ENCODE peak calls at places on chromosomes 7 and 10, in six cellular contexts. O is IMR-90, P is neuronal stem cell, N is H9, K is H1, I is trophoblast cell. L is an unnamed sample.

GRCh38 chr7:103857435-103857834 is 132.0 kb downstream of the RELN start:
- DNase-seq in O (no peak), P (no peak), N (peak), K (peak), I (no peak), L (no peak)

GRCh38 chr10:122468923-122469781 is 7.8 kb downstream of the HTRA1 start:
- DNase-seq in O (peak), P (no peak), N (no peak), K (no peak), I (peak), L (peak)

GRCh38 chr7:11458736-11459483 is 373.1 kb downstream of the THSD7A start:
- DNase-seq in O (peak), P (no peak), N (no peak), K (no peak), I (no peak), L (peak)

GRCh38 chr10:33005322-33006282 is 47.6 kb upstream of the ITGB1 start:
- DNase-seq in O (peak), P (peak), N (peak), K (peak), I (peak), L (peak)

GRCh38 chr7:7416031-7416968 is 119.4 kb downstream of the COL28A1 start:
- DNase-seq in O (peak), P (no peak), N (no peak), K (no peak), I (peak), L (no peak)

GRCh38 chr10:103548581-103549348 is 55.3 kb downstream of the NEURL1 start:
- DNase-seq in O (no peak), P (no peak), N (peak), K (no peak), I (no peak), L (no peak)

GRCh38 chr7:11492307-11492706 is 339.7 kb downstream of the THSD7A start:
- DNase-seq in O (no peak), P (no peak), N (no peak), K (no peak), I (peak), L (peak)

GRCh38 chr10:117663750-117664149 is 121.2 kb downstream of the EMX2 start:
- DNase-seq in O (peak), P (no peak), N (no peak), K (no peak), I (peak), L (peak)

GRCh38 chr7:156039971-156040677 is 227.9 kb upstream of the SHH start:
- DNase-seq in O (no peak), P (no peak), N (no peak), K (no peak), I (no peak), L (no peak)

GRCh38 chr7:47361746-47362215 is 220.1 kb downstream of the TNS3 start:
- DNase-seq in O (peak), P (no peak), N (no peak), K (no peak), I (peak), L (peak)

GRCh38 chr7:56026538-56026937 is 24.7 kb downstream of the PSPH start:
- DNase-seq in O (no peak), P (no peak), N (no peak), K (no peak), I (no peak), L (no peak)

GRCh38 chr10:22690614-22691431 is 23.6 kb downstream of the PIP4K2A start:
- DNase-seq in O (peak), P (no peak), N (peak), K (no peak), I (peak), L (peak)

GRCh38 chr7:107953924-107954303 is 49.0 kb downstream of the LAMB1 start:
- DNase-seq in O (peak), P (no peak), N (no peak), K (no peak), I (peak), L (peak)

GRCh38 chr7:70533614-70534013 is 598.3 kb upstream of the GALNT17 start:
- DNase-seq in O (no peak), P (no peak), N (no peak), K (no peak), I (no peak), L (no peak)

GRCh38 chr7:72153132-72153512 is 259.0 kb downstream of the CALN1 start:
- DNase-seq in O (no peak), P (no peak), N (no peak), K (no peak), I (no peak), L (no peak)

GRCh38 chr10:116636976-116637375 is 16.2 kb downstream of the PNLIPRP2 start:
- DNase-seq in O (no peak), P (no peak), N (no peak), K (no peak), I (no peak), L (no peak)

GRCh38 chr7:98387544-98388226 is 13.2 kb downstream of the BAIAP2L1 start:
- DNase-seq in O (no peak), P (no peak), N (no peak), K (no peak), I (no peak), L (no peak)

GRCh38 chr7:69622960-69623359 is 24.7 kb downstream of the AUTS2 start:
- DNase-seq in O (no peak), P (no peak), N (no peak), K (no peak), I (no peak), L (no peak)

GRCh38 chr7:25260862-25261454 is 32.7 kb upstream of the NPVF start:
- DNase-seq in O (peak), P (no peak), N (no peak), K (no peak), I (no peak), L (peak)

GRCh38 chr10:59337254-59337653 is 25.1 kb downstream of the FAM13C start:
- DNase-seq in O (peak), P (no peak), N (no peak), K (no peak), I (peak), L (peak)

GRCh38 chr7:115851291-115851690 is 179.3 kb downstream of the TFEC start:
- DNase-seq in O (peak), P (peak), N (no peak), K (no peak), I (peak), L (peak)

GRCh38 chr7:102097601-102098161 is 189.0 kb upstream of the SH2B2 start:
- DNase-seq in O (peak), P (peak), N (no peak), K (peak), I (peak), L (no peak)

GRCh38 chr7:80876894-80877414 is 41.9 kb downstream of the SEMA3C start:
- DNase-seq in O (peak), P (no peak), N (no peak), K (no peak), I (peak), L (peak)

GRCh38 chr7:105521027-105521730 is 892 bp downstream of the PUS7 start:
- DNase-seq in O (peak), P (peak), N (peak), K (peak), I (peak), L (peak)

GRCh38 chr10:128576916-128577670 is 450.9 kb upstream of the MKI67 start:
- DNase-seq in O (no peak), P (no peak), N (no peak), K (no peak), I (peak), L (no peak)
- H3K14ac ChIP-seq in O (no peak), P (no peak), N (no peak), K (no peak), I (peak), L (no peak)

DNA sequence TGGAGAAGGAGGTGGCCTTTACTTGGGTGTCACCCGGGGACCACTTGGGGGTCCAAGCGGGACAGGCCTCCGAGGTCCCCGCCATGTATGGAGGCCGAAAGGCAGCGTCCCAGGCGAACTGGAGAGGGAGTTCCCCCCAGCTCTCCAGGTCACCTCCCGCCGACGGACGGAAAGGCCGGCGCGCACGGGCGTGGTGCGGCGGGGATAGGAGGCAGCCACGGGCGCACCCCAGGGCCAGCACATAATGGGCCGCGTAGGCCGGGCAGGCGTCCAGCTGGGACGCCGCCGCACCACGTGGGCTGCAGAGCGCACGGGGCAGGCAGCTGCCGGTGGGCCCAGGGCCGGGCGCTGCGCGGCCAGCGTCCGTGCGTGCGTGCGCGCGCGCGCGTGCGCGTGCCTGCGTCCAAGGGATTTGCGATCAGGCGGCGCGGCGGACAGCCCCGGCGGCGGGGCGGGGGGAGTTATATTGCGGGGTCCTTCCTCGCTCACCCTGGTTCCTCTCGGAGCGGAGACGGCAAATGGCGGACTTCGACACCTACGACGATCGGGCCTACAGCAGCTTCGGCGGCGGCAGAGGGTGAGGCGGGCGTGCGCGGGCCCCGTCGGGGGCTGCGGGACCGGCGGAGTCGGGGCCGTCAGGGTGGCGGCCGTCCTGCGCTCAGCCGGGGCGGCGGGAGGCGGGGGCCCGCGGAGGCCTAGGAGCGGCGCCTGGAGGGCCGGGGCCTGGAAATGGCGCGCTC is at the start of gene EIF4H:
- DNase-seq in O (peak), P (peak), N (peak), K (peak), I (peak), L (peak)
- H4K8ac ChIP-seq in O (peak), P (no peak), N (no peak), K (peak), I (peak), L (peak)

DNA sequence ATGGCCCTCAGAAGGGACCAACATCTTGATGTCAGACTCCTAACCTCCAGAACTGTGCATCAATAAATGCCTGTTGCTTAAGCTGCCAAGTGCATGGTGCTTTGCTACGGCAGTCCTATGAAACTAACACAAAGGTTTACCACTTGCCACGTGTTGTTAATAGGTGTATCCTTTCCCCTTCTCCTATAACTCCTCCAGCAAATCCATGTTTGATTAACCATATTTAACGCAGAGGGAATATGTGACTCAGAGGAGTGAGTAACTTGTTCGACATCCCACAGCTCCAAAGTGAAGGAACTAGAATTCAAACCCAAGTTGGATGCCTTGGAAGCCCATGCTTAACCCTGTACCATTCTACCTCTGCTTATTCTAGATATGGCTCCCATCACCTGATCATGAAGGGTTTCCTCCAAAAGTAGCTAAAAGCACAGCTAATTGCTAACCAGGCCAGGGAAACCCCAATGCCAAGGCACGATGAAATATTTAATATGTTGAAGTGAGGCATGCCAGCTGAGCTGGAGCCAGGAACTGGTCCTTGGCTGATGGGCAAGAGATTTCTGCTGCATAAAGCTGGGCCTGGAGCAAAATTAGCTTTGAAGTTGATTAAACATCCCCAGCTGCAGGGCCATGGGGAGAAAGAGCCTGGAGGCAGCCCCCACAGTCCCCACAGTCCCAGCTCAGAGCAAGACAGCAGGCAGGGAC is 131.9 kb downstream of the C10orf90 start:
- DNase-seq in O (no peak), P (no peak), N (no peak), K (no peak), I (no peak), L (no peak)
- H3K14ac ChIP-seq in O (no peak), P (no peak), N (no peak), K (no peak), I (no peak), L (no peak)

GRCh38 chr7:129187681-129188371 is 607 bp upstream of the SMO start:
- DNase-seq in O (no peak), P (no peak), N (no peak), K (no peak), I (no peak), L (peak)

GRCh38 chr7:129186749-129187260 is 1.6 kb upstream of the SMO start:
- DNase-seq in O (no peak), P (no peak), N (no peak), K (no peak), I (no peak), L (no peak)

GRCh38 chr7:129189661-129190310 is 1.4 kb downstream of the SMO start:
- DNase-seq in O (peak), P (no peak), N (no peak), K (no peak), I (no peak), L (peak)

GRCh38 chr7:129188892-129189660 is 643 bp downstream of the SMO start:
- DNase-seq in O (peak), P (no peak), N (peak), K (peak), I (peak), L (peak)

GRCh38 chr7:129188372-129188891 is at the start of gene SMO:
- DNase-seq in O (peak), P (peak), N (peak), K (peak), I (peak), L (peak)
- H4K8ac ChIP-seq in O (no peak), P (no peak), N (no peak), K (peak), I (peak), L (peak)

GRCh38 chr7:128911441-128912031 is 1.0 kb upstream of the KCP start:
- DNase-seq in O (no peak), P (no peak), N (peak), K (peak), I (no peak), L (peak)
- H3K14ac ChIP-seq in O (no peak), P (no peak), N (peak), K (no peak), I (no peak), L (peak)

DNA sequence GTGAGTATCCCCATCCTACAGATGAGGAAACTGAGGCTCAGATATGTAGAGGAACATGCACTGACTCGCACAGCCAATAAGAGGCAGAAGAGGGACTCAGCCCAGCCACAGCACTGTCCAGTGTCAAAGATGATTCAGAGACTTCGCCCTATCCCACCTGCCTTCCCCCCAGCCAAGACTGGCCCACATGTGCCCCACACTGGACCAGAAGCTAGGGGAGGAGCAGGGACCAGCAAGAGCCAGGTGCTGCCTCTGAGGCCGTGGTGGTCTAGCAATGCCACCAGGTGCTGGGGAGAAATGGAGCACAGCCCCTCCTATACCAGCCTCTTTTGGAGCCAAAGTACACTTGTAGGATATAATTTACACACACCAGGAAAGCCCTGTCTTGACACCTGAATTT is 22.3 kb downstream of the GRID1 start:
- DNase-seq in O (no peak), P (no peak), N (no peak), K (no peak), I (no peak), L (no peak)
- H4K8ac ChIP-seq in O (no peak), P (no peak), N (no peak), K (no peak), I (no peak), L (no peak)

DNA sequence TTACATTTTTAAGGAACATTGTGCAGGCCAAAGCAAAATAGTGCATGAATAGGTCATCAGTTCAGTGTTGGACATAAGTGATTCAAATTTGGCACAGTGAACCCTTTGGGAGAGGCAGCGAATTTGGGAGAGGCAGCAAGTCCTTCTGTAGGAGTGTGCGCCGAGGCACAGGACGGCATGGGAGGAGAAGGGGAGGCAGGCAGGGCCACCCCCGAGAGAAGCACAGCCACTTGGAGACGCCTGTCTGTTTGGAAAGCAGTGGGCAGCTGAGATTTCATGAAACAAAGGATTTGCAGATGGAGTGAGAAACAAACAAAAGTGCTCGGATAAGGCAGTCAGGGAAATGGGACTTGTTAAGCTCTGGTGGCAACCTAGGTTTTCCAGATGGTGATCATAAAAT is 30.6 kb downstream of the VIPR2 start:
- DNase-seq in O (no peak), P (no peak), N (no peak), K (no peak), I (no peak), L (no peak)
- H3K14ac ChIP-seq in O (no peak), P (no peak), N (no peak), K (no peak), I (peak), L (no peak)

DNA sequence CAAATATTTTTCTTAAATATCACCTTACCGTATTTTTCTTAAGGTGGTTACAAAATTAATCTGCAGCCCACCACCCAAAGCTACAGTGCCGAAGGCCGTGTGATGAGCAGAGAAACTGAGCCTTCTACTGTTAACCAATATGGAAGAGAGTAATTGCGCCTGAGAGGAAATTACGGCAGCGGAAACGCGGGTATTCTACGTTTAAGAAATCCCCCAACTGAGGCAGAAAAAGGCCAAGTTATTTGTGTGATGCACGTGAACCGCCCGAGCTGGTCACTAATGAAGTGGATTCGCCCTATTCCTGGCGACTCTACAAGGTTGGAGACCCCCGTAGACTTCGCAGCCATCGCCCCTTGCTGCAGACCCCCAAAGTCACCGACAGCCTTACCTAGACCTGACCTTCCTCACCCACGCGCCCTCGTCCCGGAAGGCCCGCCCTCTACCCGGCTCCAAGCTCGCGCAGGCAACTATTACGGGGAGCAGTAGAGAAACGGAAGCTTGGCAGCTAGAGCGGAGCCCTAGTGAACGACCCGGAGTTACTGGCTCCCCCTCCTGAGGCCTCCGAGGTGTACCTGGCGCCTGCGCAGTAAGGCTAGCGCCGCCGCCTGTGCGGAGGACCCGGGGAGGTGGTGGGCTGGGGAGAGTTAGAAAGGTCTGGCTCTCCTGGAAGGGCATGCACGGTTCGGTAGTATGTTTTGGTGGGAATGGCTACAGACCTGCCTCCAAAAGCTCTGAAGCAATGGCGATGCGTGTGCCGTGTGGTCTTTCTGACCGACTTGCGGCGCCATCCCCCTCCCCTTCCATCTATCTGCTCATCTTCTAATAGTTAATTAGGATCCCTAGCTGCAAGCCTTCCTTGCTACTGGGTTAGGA is at the start of gene MRPS33:
- DNase-seq in O (peak), P (peak), N (peak), K (peak), I (peak), L (peak)
- H4K8ac ChIP-seq in O (peak), P (no peak), N (no peak), K (peak), I (peak), L (peak)

DNA sequence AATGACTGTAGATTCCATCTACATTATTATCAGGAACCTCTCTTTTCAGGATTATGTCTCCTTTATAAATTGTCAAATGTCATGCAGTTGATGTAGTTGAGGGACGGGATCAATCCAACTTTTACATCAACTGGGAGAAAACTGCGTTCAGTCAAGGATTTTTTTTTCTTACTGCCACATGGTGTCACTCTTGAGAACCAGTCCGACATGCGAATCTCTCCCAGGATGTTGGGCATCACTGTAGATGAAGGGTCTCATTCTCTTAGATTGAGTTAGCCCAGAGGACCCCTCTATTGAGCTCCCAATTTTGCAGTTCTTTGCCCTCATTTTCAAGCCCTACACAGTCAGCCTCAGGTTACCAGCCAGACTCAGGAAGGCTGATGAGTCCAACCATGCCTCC is 120.3 kb upstream of the PTPRZ1 start:
- DNase-seq in O (peak), P (no peak), N (peak), K (no peak), I (peak), L (peak)
- H3K14ac ChIP-seq in O (no peak), P (no peak), N (no peak), K (no peak), I (no peak), L (no peak)